ENCODE peak calls at places on chromosome 5, in ten cellular contexts. One of them, this sample, is unnamed.

GRCh38 chr5:83924891-83925290 is 204.2 kb upstream of the HAPLN1 start:
- DNase-seq in kidney tubule cell: no peak
- DNase-seq in activated naive CD4-positive, alpha-beta T cell treated with anti-CD3 and anti-CD28 coated beads for 36 hours: no peak
- DNase-seq in NCI-H774: no peak
- DNase-seq in NCI-H1436 treated with DMSO at 0.1 percent for 48 hours: no peak
- DNase-seq in esophagus squamous epithelium: no peak
- DNase-seq in psoas muscle: no peak
- DNase-seq in KBM-7: no peak
- DNase-seq in fibroblast of villous mesenchyme: no peak
- DNase-seq in NAMALWA: no peak
- DNase-seq in this sample: no peak

GRCh38 chr5:169576181-169576598 is 7.4 kb upstream of the SPDL1 start:
- DNase-seq in fibroblast of villous mesenchyme: peak
- DNase-seq in activated naive CD4-positive, alpha-beta T cell treated with anti-CD3 and anti-CD28 coated beads for 36 hours: no peak
- DNase-seq in NCI-H1436 treated with DMSO at 0.1 percent for 48 hours: no peak
- DNase-seq in kidney tubule cell: peak
- DNase-seq in NAMALWA: no peak
- DNase-seq in KBM-7: no peak
- DNase-seq in psoas muscle: no peak
- DNase-seq in esophagus squamous epithelium: no peak
- DNase-seq in NCI-H774: no peak
- DNase-seq in this sample: peak

GRCh38 chr5:99034336-99034735 is 105.5 kb upstream of the CHD1 start:
- DNase-seq in psoas muscle: no peak
- DNase-seq in NCI-H774: no peak
- DNase-seq in kidney tubule cell: no peak
- DNase-seq in NCI-H1436 treated with DMSO at 0.1 percent for 48 hours: no peak
- DNase-seq in NAMALWA: no peak
- DNase-seq in activated naive CD4-positive, alpha-beta T cell treated with anti-CD3 and anti-CD28 coated beads for 36 hours: no peak
- DNase-seq in KBM-7: peak
- DNase-seq in fibroblast of villous mesenchyme: peak
- DNase-seq in esophagus squamous epithelium: no peak
- DNase-seq in this sample: peak

GRCh38 chr5:173318338-173318737 is 9.9 kb downstream of the STC2 start:
- DNase-seq in psoas muscle: no peak
- DNase-seq in NCI-H774: no peak
- DNase-seq in kidney tubule cell: no peak
- DNase-seq in activated naive CD4-positive, alpha-beta T cell treated with anti-CD3 and anti-CD28 coated beads for 36 hours: no peak
- DNase-seq in KBM-7: no peak
- DNase-seq in NAMALWA: no peak
- DNase-seq in NCI-H1436 treated with DMSO at 0.1 percent for 48 hours: no peak
- DNase-seq in fibroblast of villous mesenchyme: no peak
- DNase-seq in esophagus squamous epithelium: no peak
- DNase-seq in this sample: no peak

GRCh38 chr5:156420665-156421064 is 93.7 kb downstream of the SGCD start:
- DNase-seq in esophagus squamous epithelium: no peak
- DNase-seq in fibroblast of villous mesenchyme: peak
- DNase-seq in activated naive CD4-positive, alpha-beta T cell treated with anti-CD3 and anti-CD28 coated beads for 36 hours: no peak
- DNase-seq in KBM-7: no peak
- DNase-seq in kidney tubule cell: no peak
- DNase-seq in NCI-H774: no peak
- DNase-seq in psoas muscle: no peak
- DNase-seq in NAMALWA: no peak
- DNase-seq in NCI-H1436 treated with DMSO at 0.1 percent for 48 hours: no peak
- DNase-seq in this sample: no peak

GRCh38 chr5:135553688-135554462 is 18.1 kb upstream of the NEUROG1 start:
- DNase-seq in KBM-7: peak
- DNase-seq in NAMALWA: no peak
- DNase-seq in esophagus squamous epithelium: no peak
- DNase-seq in NCI-H1436 treated with DMSO at 0.1 percent for 48 hours: no peak
- DNase-seq in activated naive CD4-positive, alpha-beta T cell treated with anti-CD3 and anti-CD28 coated beads for 36 hours: no peak
- DNase-seq in fibroblast of villous mesenchyme: no peak
- DNase-seq in NCI-H774: peak
- DNase-seq in kidney tubule cell: peak
- DNase-seq in psoas muscle: no peak
- DNase-seq in this sample: peak

GRCh38 chr5:31023105-31023504 is 170.4 kb upstream of the CDH6 start:
- DNase-seq in psoas muscle: no peak
- DNase-seq in activated naive CD4-positive, alpha-beta T cell treated with anti-CD3 and anti-CD28 coated beads for 36 hours: no peak
- DNase-seq in fibroblast of villous mesenchyme: no peak
- DNase-seq in esophagus squamous epithelium: no peak
- DNase-seq in NCI-H774: no peak
- DNase-seq in kidney tubule cell: peak
- DNase-seq in NAMALWA: no peak
- DNase-seq in NCI-H1436 treated with DMSO at 0.1 percent for 48 hours: no peak
- DNase-seq in KBM-7: no peak
- DNase-seq in this sample: peak

GRCh38 chr5:181223729-181224389 is 778 bp downstream of the TRIM41 start:
- DNase-seq in psoas muscle: peak
- DNase-seq in NCI-H774: no peak
- DNase-seq in KBM-7: no peak
- DNase-seq in activated naive CD4-positive, alpha-beta T cell treated with anti-CD3 and anti-CD28 coated beads for 36 hours: peak
- DNase-seq in esophagus squamous epithelium: no peak
- DNase-seq in kidney tubule cell: no peak
- DNase-seq in NAMALWA: peak
- DNase-seq in fibroblast of villous mesenchyme: peak
- DNase-seq in NCI-H1436 treated with DMSO at 0.1 percent for 48 hours: no peak
- DNase-seq in this sample: peak

GRCh38 chr5:28896949-28897348 is 1858.6 kb upstream of the CDH9 start:
- DNase-seq in fibroblast of villous mesenchyme: no peak
- DNase-seq in NAMALWA: peak
- DNase-seq in activated naive CD4-positive, alpha-beta T cell treated with anti-CD3 and anti-CD28 coated beads for 36 hours: no peak
- DNase-seq in NCI-H1436 treated with DMSO at 0.1 percent for 48 hours: no peak
- DNase-seq in esophagus squamous epithelium: no peak
- DNase-seq in psoas muscle: no peak
- DNase-seq in kidney tubule cell: no peak
- DNase-seq in KBM-7: no peak
- DNase-seq in NCI-H774: peak
- DNase-seq in this sample: peak

GRCh38 chr5:5071554-5071953 is 68.6 kb upstream of the ADAMTS16 start:
- DNase-seq in fibroblast of villous mesenchyme: no peak
- DNase-seq in esophagus squamous epithelium: no peak
- DNase-seq in activated naive CD4-positive, alpha-beta T cell treated with anti-CD3 and anti-CD28 coated beads for 36 hours: no peak
- DNase-seq in kidney tubule cell: no peak
- DNase-seq in NCI-H774: no peak
- DNase-seq in KBM-7: no peak
- DNase-seq in NCI-H1436 treated with DMSO at 0.1 percent for 48 hours: no peak
- DNase-seq in NAMALWA: no peak
- DNase-seq in psoas muscle: no peak
- DNase-seq in this sample: no peak

GRCh38 chr5:56938858-56939257 is 13.1 kb downstream of the MIER3 start:
- DNase-seq in psoas muscle: no peak
- DNase-seq in NAMALWA: no peak
- DNase-seq in NCI-H1436 treated with DMSO at 0.1 percent for 48 hours: no peak
- DNase-seq in kidney tubule cell: no peak
- DNase-seq in esophagus squamous epithelium: no peak
- DNase-seq in KBM-7: no peak
- DNase-seq in activated naive CD4-positive, alpha-beta T cell treated with anti-CD3 and anti-CD28 coated beads for 36 hours: no peak
- DNase-seq in NCI-H774: no peak
- DNase-seq in fibroblast of villous mesenchyme: no peak
- DNase-seq in this sample: no peak

GRCh38 chr5:180299526-180299925 is 7.6 kb upstream of the MAPK9 start:
- DNase-seq in esophagus squamous epithelium: no peak
- DNase-seq in activated naive CD4-positive, alpha-beta T cell treated with anti-CD3 and anti-CD28 coated beads for 36 hours: no peak
- DNase-seq in psoas muscle: no peak
- DNase-seq in kidney tubule cell: no peak
- DNase-seq in NCI-H1436 treated with DMSO at 0.1 percent for 48 hours: no peak
- DNase-seq in NCI-H774: no peak
- DNase-seq in fibroblast of villous mesenchyme: no peak
- DNase-seq in NAMALWA: no peak
- DNase-seq in KBM-7: no peak
- DNase-seq in this sample: no peak

GRCh38 chr5:14038341-14038959 is 94.0 kb upstream of the DNAH5 start:
- DNase-seq in activated naive CD4-positive, alpha-beta T cell treated with anti-CD3 and anti-CD28 coated beads for 36 hours: no peak
- DNase-seq in NCI-H774: no peak
- DNase-seq in fibroblast of villous mesenchyme: peak
- DNase-seq in KBM-7: no peak
- DNase-seq in esophagus squamous epithelium: no peak
- DNase-seq in kidney tubule cell: peak
- DNase-seq in psoas muscle: no peak
- DNase-seq in NAMALWA: no peak
- DNase-seq in NCI-H1436 treated with DMSO at 0.1 percent for 48 hours: no peak
- DNase-seq in this sample: peak

GRCh38 chr5:139482050-139482889 is at the start of gene STING1:
- DNase-seq in psoas muscle: peak
- DNase-seq in esophagus squamous epithelium: peak
- DNase-seq in kidney tubule cell: peak
- DNase-seq in KBM-7: peak
- DNase-seq in NAMALWA: no peak
- DNase-seq in activated naive CD4-positive, alpha-beta T cell treated with anti-CD3 and anti-CD28 coated beads for 36 hours: peak
- DNase-seq in fibroblast of villous mesenchyme: peak
- DNase-seq in NCI-H1436 treated with DMSO at 0.1 percent for 48 hours: peak
- DNase-seq in NCI-H774: peak
- DNase-seq in this sample: peak

GRCh38 chr5:173327084-173327947 is 898 bp downstream of the STC2 start:
- DNase-seq in NCI-H1436 treated with DMSO at 0.1 percent for 48 hours: no peak
- DNase-seq in activated naive CD4-positive, alpha-beta T cell treated with anti-CD3 and anti-CD28 coated beads for 36 hours: peak
- DNase-seq in fibroblast of villous mesenchyme: peak
- DNase-seq in psoas muscle: no peak
- DNase-seq in NAMALWA: peak
- DNase-seq in KBM-7: peak
- DNase-seq in NCI-H774: no peak
- DNase-seq in esophagus squamous epithelium: no peak
- DNase-seq in kidney tubule cell: peak
- DNase-seq in this sample: peak

GRCh38 chr5:73999306-73999705 is 373.3 kb downstream of the ARHGEF28 start:
- DNase-seq in fibroblast of villous mesenchyme: no peak
- DNase-seq in activated naive CD4-positive, alpha-beta T cell treated with anti-CD3 and anti-CD28 coated beads for 36 hours: no peak
- DNase-seq in NAMALWA: no peak
- DNase-seq in psoas muscle: no peak
- DNase-seq in esophagus squamous epithelium: no peak
- DNase-seq in NCI-H774: no peak
- DNase-seq in kidney tubule cell: no peak
- DNase-seq in NCI-H1436 treated with DMSO at 0.1 percent for 48 hours: no peak
- DNase-seq in KBM-7: no peak
- DNase-seq in this sample: no peak

GRCh38 chr5:38830521-38831051 is 15.2 kb upstream of the OSMR start:
- DNase-seq in esophagus squamous epithelium: no peak
- DNase-seq in NCI-H774: no peak
- DNase-seq in KBM-7: no peak
- DNase-seq in psoas muscle: no peak
- DNase-seq in fibroblast of villous mesenchyme: no peak
- DNase-seq in NAMALWA: no peak
- DNase-seq in NCI-H1436 treated with DMSO at 0.1 percent for 48 hours: no peak
- DNase-seq in activated naive CD4-positive, alpha-beta T cell treated with anti-CD3 and anti-CD28 coated beads for 36 hours: no peak
- DNase-seq in kidney tubule cell: peak
- DNase-seq in this sample: peak

GRCh38 chr5:154284433-154284832 is 93.9 kb downstream of the GALNT10 start:
- DNase-seq in NAMALWA: peak
- DNase-seq in NCI-H774: no peak
- DNase-seq in psoas muscle: no peak
- DNase-seq in esophagus squamous epithelium: no peak
- DNase-seq in KBM-7: peak
- DNase-seq in NCI-H1436 treated with DMSO at 0.1 percent for 48 hours: no peak
- DNase-seq in kidney tubule cell: no peak
- DNase-seq in activated naive CD4-positive, alpha-beta T cell treated with anti-CD3 and anti-CD28 coated beads for 36 hours: no peak
- DNase-seq in fibroblast of villous mesenchyme: no peak
- DNase-seq in this sample: no peak

GRCh38 chr5:13658761-13659160 is 285.7 kb downstream of the DNAH5 start:
- DNase-seq in esophagus squamous epithelium: no peak
- DNase-seq in kidney tubule cell: no peak
- DNase-seq in NCI-H774: no peak
- DNase-seq in psoas muscle: no peak
- DNase-seq in KBM-7: no peak
- DNase-seq in NCI-H1436 treated with DMSO at 0.1 percent for 48 hours: no peak
- DNase-seq in fibroblast of villous mesenchyme: no peak
- DNase-seq in activated naive CD4-positive, alpha-beta T cell treated with anti-CD3 and anti-CD28 coated beads for 36 hours: no peak
- DNase-seq in NAMALWA: no peak
- DNase-seq in this sample: no peak

GRCh38 chr5:104977530-104977929 is 1414.9 kb upstream of the NUDT12 start:
- DNase-seq in psoas muscle: no peak
- DNase-seq in esophagus squamous epithelium: no peak
- DNase-seq in fibroblast of villous mesenchyme: no peak
- DNase-seq in NCI-H1436 treated with DMSO at 0.1 percent for 48 hours: peak
- DNase-seq in activated naive CD4-positive, alpha-beta T cell treated with anti-CD3 and anti-CD28 coated beads for 36 hours: no peak
- DNase-seq in kidney tubule cell: no peak
- DNase-seq in NCI-H774: peak
- DNase-seq in KBM-7: no peak
- DNase-seq in NAMALWA: no peak
- DNase-seq in this sample: no peak

GRCh38 chr5:11719888-11720481 is 184.3 kb downstream of the CTNND2 start:
- DNase-seq in kidney tubule cell: peak
- DNase-seq in fibroblast of villous mesenchyme: no peak
- DNase-seq in KBM-7: peak
- DNase-seq in NCI-H774: no peak
- DNase-seq in psoas muscle: no peak
- DNase-seq in NCI-H1436 treated with DMSO at 0.1 percent for 48 hours: no peak
- DNase-seq in NAMALWA: peak
- DNase-seq in activated naive CD4-positive, alpha-beta T cell treated with anti-CD3 and anti-CD28 coated beads for 36 hours: peak
- DNase-seq in esophagus squamous epithelium: no peak
- DNase-seq in this sample: peak

GRCh38 chr5:38831909-38832308 is 13.9 kb upstream of the OSMR start:
- DNase-seq in fibroblast of villous mesenchyme: peak
- DNase-seq in NCI-H1436 treated with DMSO at 0.1 percent for 48 hours: no peak
- DNase-seq in psoas muscle: no peak
- DNase-seq in activated naive CD4-positive, alpha-beta T cell treated with anti-CD3 and anti-CD28 coated beads for 36 hours: peak
- DNase-seq in KBM-7: peak
- DNase-seq in kidney tubule cell: peak
- DNase-seq in NCI-H774: no peak
- DNase-seq in NAMALWA: peak
- DNase-seq in esophagus squamous epithelium: no peak
- DNase-seq in this sample: peak

GRCh38 chr5:14879985-14880589 is 8.5 kb upstream of the ANKH start:
- DNase-seq in kidney tubule cell: peak
- DNase-seq in psoas muscle: no peak
- DNase-seq in fibroblast of villous mesenchyme: peak
- DNase-seq in NCI-H774: no peak
- DNase-seq in NCI-H1436 treated with DMSO at 0.1 percent for 48 hours: no peak
- DNase-seq in NAMALWA: no peak
- DNase-seq in activated naive CD4-positive, alpha-beta T cell treated with anti-CD3 and anti-CD28 coated beads for 36 hours: no peak
- DNase-seq in esophagus squamous epithelium: no peak
- DNase-seq in KBM-7: no peak
- DNase-seq in this sample: peak

GRCh38 chr5:77181173-77181572 is 29.3 kb upstream of the PDE8B start:
- DNase-seq in kidney tubule cell: no peak
- DNase-seq in psoas muscle: no peak
- DNase-seq in activated naive CD4-positive, alpha-beta T cell treated with anti-CD3 and anti-CD28 coated beads for 36 hours: no peak
- DNase-seq in fibroblast of villous mesenchyme: no peak
- DNase-seq in KBM-7: no peak
- DNase-seq in NCI-H774: no peak
- DNase-seq in NCI-H1436 treated with DMSO at 0.1 percent for 48 hours: no peak
- DNase-seq in NAMALWA: no peak
- DNase-seq in esophagus squamous epithelium: no peak
- DNase-seq in this sample: no peak

GRCh38 chr5:59637878-59638580 is 255.5 kb downstream of the PDE4D start:
- DNase-seq in NAMALWA: no peak
- DNase-seq in KBM-7: no peak
- DNase-seq in kidney tubule cell: no peak
- DNase-seq in activated naive CD4-positive, alpha-beta T cell treated with anti-CD3 and anti-CD28 coated beads for 36 hours: no peak
- DNase-seq in NCI-H1436 treated with DMSO at 0.1 percent for 48 hours: no peak
- DNase-seq in esophagus squamous epithelium: no peak
- DNase-seq in fibroblast of villous mesenchyme: no peak
- DNase-seq in psoas muscle: no peak
- DNase-seq in NCI-H774: no peak
- DNase-seq in this sample: no peak

GRCh38 chr5:180673371-180674252 is 24.2 kb upstream of the FLT4 start:
- DNase-seq in KBM-7: no peak
- DNase-seq in fibroblast of villous mesenchyme: no peak
- DNase-seq in activated naive CD4-positive, alpha-beta T cell treated with anti-CD3 and anti-CD28 coated beads for 36 hours: peak
- DNase-seq in esophagus squamous epithelium: no peak
- DNase-seq in psoas muscle: no peak
- DNase-seq in NAMALWA: no peak
- DNase-seq in NCI-H1436 treated with DMSO at 0.1 percent for 48 hours: no peak
- DNase-seq in kidney tubule cell: no peak
- DNase-seq in NCI-H774: no peak
- DNase-seq in this sample: no peak

GRCh38 chr5:18404039-18404438 is 769.8 kb downstream of the TAF11L14 start:
- DNase-seq in NAMALWA: no peak
- DNase-seq in psoas muscle: no peak
- DNase-seq in esophagus squamous epithelium: no peak
- DNase-seq in fibroblast of villous mesenchyme: no peak
- DNase-seq in KBM-7: no peak
- DNase-seq in kidney tubule cell: no peak
- DNase-seq in activated naive CD4-positive, alpha-beta T cell treated with anti-CD3 and anti-CD28 coated beads for 36 hours: no peak
- DNase-seq in NCI-H1436 treated with DMSO at 0.1 percent for 48 hours: no peak
- DNase-seq in NCI-H774: no peak
- DNase-seq in this sample: no peak

GRCh38 chr5:136048966-136049365 is 20.2 kb downstream of the TGFBI start:
- DNase-seq in esophagus squamous epithelium: no peak
- DNase-seq in kidney tubule cell: no peak
- DNase-seq in fibroblast of villous mesenchyme: no peak
- DNase-seq in activated naive CD4-positive, alpha-beta T cell treated with anti-CD3 and anti-CD28 coated beads for 36 hours: no peak
- DNase-seq in NAMALWA: no peak
- DNase-seq in NCI-H1436 treated with DMSO at 0.1 percent for 48 hours: no peak
- DNase-seq in psoas muscle: no peak
- DNase-seq in NCI-H774: no peak
- DNase-seq in KBM-7: no peak
- DNase-seq in this sample: no peak